ENCODE peak calls at places on chromosomes 6 and 20, in five cellular contexts. J is cardiac fibroblast, D is AG10803, Z is C1 segment of cervical spinal cord, T is cardiac muscle cell. K is an unnamed sample.

GRCh38 chr6:126228001-126228791 is 111.7 kb upstream of the CENPW start:
- DNase-seq in Z (no peak), J (no peak), T (no peak), D (no peak), K (peak; percentile 16)

GRCh38 chr6:7193122-7193521 is 85.4 kb downstream of the RREB1 start:
- DNase-seq in J (no peak), Z (no peak), T (no peak), D (no peak), K (no peak)

GRCh38 chr6:157597461-157598312 is 216.7 kb downstream of the ZDHHC14 start:
- DNase-seq in J (peak; percentile 53), Z (peak; percentile 21), D (peak; percentile 34), T (peak; percentile 42), K (peak; percentile 50)

GRCh38 chr20:12113468-12114371 is 196.0 kb downstream of the BTBD3 start:
- DNase-seq in D (peak; percentile 87), T (peak; percentile 92), J (peak; percentile 56), Z (no peak), K (peak; percentile 1)

GRCh38 chr20:62696999-62697398 is 11.6 kb upstream of the NTSR1 start:
- DNase-seq in Z (no peak), J (no peak), T (no peak), D (no peak), K (no peak)

GRCh38 chr6:155142163-155142901 is 121.5 kb upstream of the CLDN20 start:
- DNase-seq in J (no peak), Z (no peak), T (peak; percentile 29), D (peak; percentile 40), K (peak; percentile 7)

GRCh38 chr6:148747145-148747492 is 289 bp downstream of the UST start:
- DNase-seq in D (peak; percentile 57), J (peak; percentile 46), T (peak; percentile 72), Z (peak; percentile 40), K (peak; percentile 65)

GRCh38 chr6:73169111-73169510 is 56.2 kb downstream of the KHDC1L start:
- DNase-seq in T (no peak), D (no peak), J (no peak), Z (no peak), K (peak; percentile 7)

GRCh38 chr6:17885079-17885478 is 102.4 kb downstream of the KIF13A start:
- DNase-seq in T (no peak), J (no peak), Z (no peak), D (peak; percentile 11), K (no peak)

GRCh38 chr20:56443654-56444540 is 24.5 kb upstream of the RTF2 start:
- DNase-seq in Z (no peak), T (peak; percentile 74), D (no peak), J (peak; percentile 65), K (no peak)

GRCh38 chr6:145539831-145540230 is 195.5 kb downstream of the EPM2A start:
- DNase-seq in D (no peak), T (peak; percentile 29), J (peak; percentile 42), Z (no peak), K (no peak)

GRCh38 chr20:9319687-9320384 is 194.6 kb upstream of the LAMP5 start:
- DNase-seq in J (no peak), T (no peak), Z (no peak), D (no peak), K (peak; percentile 30)

GRCh38 chr20:14889503-14890125 is 552.2 kb upstream of the FLRT3 start:
- DNase-seq in T (no peak), Z (no peak), D (no peak), J (no peak), K (no peak)

GRCh38 chr20:41154436-41155176 is 17.3 kb downstream of the PLCG1 start:
- DNase-seq in Z (no peak), T (peak; percentile 49), D (no peak), J (no peak), K (no peak)

GRCh38 chr6:11304946-11305345 is 72.5 kb upstream of the NEDD9 start:
- DNase-seq in Z (no peak), D (no peak), J (no peak), T (no peak), K (no peak)

GRCh38 chr6:154732538-154732823 is 735 bp upstream of the SCAF8 start:
- DNase-seq in Z (no peak), T (no peak), D (no peak), J (no peak), K (no peak)

GRCh38 chr6:170291271-170292110 is 613 bp upstream of the DLL1 start:
- DNase-seq in T (no peak), D (peak; percentile 32), Z (peak; percentile 71), J (no peak), K (peak; percentile 86)

GRCh38 chr6:26311385-26312095 is 53.5 kb upstream of the BTN3A2 start:
- DNase-seq in Z (peak; percentile 48), J (peak; percentile 90), T (peak; percentile 74), D (peak; percentile 69), K (peak; percentile 80)

GRCh38 chr20:35018578-35019371 is 63.1 kb downstream of the MYH7B start:
- DNase-seq in Z (no peak), D (peak; percentile 26), J (no peak), T (peak; percentile 16), K (no peak)

GRCh38 chr20:14477125-14477524 is 139.7 kb upstream of the FLRT3 start:
- DNase-seq in Z (no peak), J (peak; percentile 60), T (peak; percentile 8), D (peak; percentile 56), K (peak; percentile 38)

GRCh38 chr20:38926934-38927616 is 858 bp downstream of the FAM83D start:
- DNase-seq in T (peak; percentile 50), J (peak; percentile 28), Z (no peak), D (peak; percentile 33), K (peak; percentile 5)